ENCODE peak calls at places on chromosomes 4 and X, in five cellular contexts. R, F, E, W and B are unnamed samples.

GRCh38 chr4:54988655-54989054 is 136.7 kb downstream of the KDR start:
- DNase-seq in W (no peak), F (no peak), R (no peak), E (no peak), B (no peak)

GRCh38 chrX:68059469-68059868 is 373.8 kb downstream of the OPHN1 start:
- DNase-seq in R (no peak), E (no peak), F (no peak), W (peak), B (no peak)

GRCh38 chrX:72026341-72027023 is 105.2 kb downstream of the RTL5 start:
- DNase-seq in F (no peak), E (no peak), R (no peak), W (peak), B (no peak)

GRCh38 chr4:6233943-6234342 is 33.6 kb upstream of the JAKMIP1 start:
- DNase-seq in W (no peak), F (no peak), E (no peak), R (no peak), B (no peak)

GRCh38 chr4:113677333-113677732 is 84.2 kb downstream of the CAMK2D start:
- DNase-seq in W (no peak), R (no peak), F (no peak), E (no peak), B (no peak)

GRCh38 chr4:84530871-84531270 is 31.8 kb upstream of the NKX6-1 start:
- DNase-seq in E (no peak), F (no peak), W (peak), R (peak), B (peak)

GRCh38 chr4:544386-545105 is 31.5 kb downstream of the TMEM271 start:
- DNase-seq in R (no peak), W (no peak), F (no peak), E (no peak), B (no peak)

GRCh38 chrX:84453351-84454246 is 48.7 kb downstream of the HDX start:
- DNase-seq in W (peak), R (no peak), E (no peak), F (no peak), B (no peak)

GRCh38 chrX:11480626-11481025 is 185.1 kb downstream of the ARHGAP6 start:
- DNase-seq in E (no peak), F (peak), R (peak), W (no peak), B (no peak)

GRCh38 chrX:80285131-80285773 is 135.0 kb upstream of the TENT5D start:
- DNase-seq in E (no peak), W (peak), R (peak), F (peak), B (no peak)

GRCh38 chr4:183838987-183839712 is 66.0 kb upstream of the STOX2 start:
- DNase-seq in F (no peak), R (peak), E (no peak), W (peak), B (no peak)

GRCh38 chr4:77593993-77594392 is 11.6 kb upstream of the CXCL13 start:
- DNase-seq in R (no peak), F (no peak), E (no peak), W (no peak), B (no peak)